ENCODE peak calls at places on chromosomes 7 and 10, in five cellular contexts. Z is stimulated activated CD4-positive, alpha-beta T cell treated with anti-CD3 and anti-CD28 coated beads, Interleukin-4, amount 100 ng/mL, for 4 hours; J is NCI-H2107; F is GM13977; H is CD8-positive, alpha-beta T cell. K is an unnamed sample.

GRCh38 chr7:156986378-156986777 is 24.1 kb downstream of the MNX1 start:
- DNase-seq in Z (no peak), J (no peak), F (no peak), H (no peak), K (no peak)

GRCh38 chr10:4301296-4301695 is 516.3 kb upstream of the KLF6 start:
- DNase-seq in Z (no peak), J (no peak), F (no peak), H (no peak), K (no peak)

GRCh38 chr10:14477408-14477710 is 146.6 kb upstream of the FRMD4A start:
- DNase-seq in Z (no peak), J (no peak), F (no peak), H (no peak), K (no peak)

GRCh38 chr10:118692911-118693310 is 61.9 kb downstream of the CACUL1 start:
- DNase-seq in Z (no peak), J (no peak), F (no peak), H (no peak), K (no peak)

GRCh38 chr7:30911561-30911969 is at the start of gene AQP1:
- DNase-seq in Z (no peak), J (no peak), F (no peak), H (no peak), K (no peak)

GRCh38 chr10:132229834-132230556 is 43.2 kb downstream of the DPYSL4 start:
- DNase-seq in Z (peak), J (no peak), F (peak), H (no peak), K (no peak)

GRCh38 chr10:102780246-102780645 is 36.5 kb downstream of the WBP1L start:
- DNase-seq in Z (no peak), J (no peak), F (no peak), H (no peak), K (no peak)

GRCh38 chr10:73097305-73097670 is 622 bp upstream of the P4HA1 start:
- DNase-seq in Z (no peak), J (no peak), F (no peak), H (no peak), K (no peak)

GRCh38 chr7:3404490-3404889 is 103.4 kb downstream of the SDK1 start:
- DNase-seq in Z (no peak), J (no peak), F (no peak), H (no peak), K (no peak)

GRCh38 chr7:87225696-87226095 is 6.2 kb upstream of the TMEM243 start:
- DNase-seq in Z (no peak), J (no peak), F (no peak), H (no peak), K (no peak)

GRCh38 chr7:127833641-127834040 is 181.6 kb downstream of the SND1 start:
- DNase-seq in Z (no peak), J (no peak), F (no peak), H (no peak), K (no peak)

GRCh38 chr10:78571916-78572315 is 496.9 kb upstream of the ZMIZ1 start:
- DNase-seq in Z (no peak), J (no peak), F (no peak), H (no peak), K (no peak)

GRCh38 chr7:151790826-151791379 is 86.0 kb downstream of the PRKAG2 start:
- DNase-seq in Z (no peak), J (no peak), F (no peak), H (no peak), K (no peak)

GRCh38 chr7:112001089-112001826 is 204.9 kb downstream of the DOCK4 start:
- DNase-seq in Z (no peak), J (no peak), F (no peak), H (no peak), K (no peak)

GRCh38 chr7:32227746-32228145 is 157.5 kb upstream of the PDE1C start:
- DNase-seq in Z (no peak), J (no peak), F (no peak), H (no peak), K (no peak)

GRCh38 chr7:13727279-13727678 is 262.2 kb downstream of the ETV1 start:
- DNase-seq in Z (no peak), J (no peak), F (no peak), H (no peak), K (no peak)

GRCh38 chr10:35765039-35765662 is 123.1 kb upstream of the FZD8 start:
- DNase-seq in Z (no peak), J (no peak), F (no peak), H (no peak), K (no peak)

GRCh38 chr10:110409926-110410325 is 87.8 kb upstream of the DUSP5 start:
- DNase-seq in Z (no peak), J (no peak), F (peak), H (no peak), K (no peak)

GRCh38 chr7:135763261-135763660 is 14.6 kb upstream of the FAM180A start:
- DNase-seq in Z (no peak), J (no peak), F (no peak), H (no peak), K (no peak)

GRCh38 chr10:72248477-72249151 is 25.1 kb upstream of the DDIT4 start:
- DNase-seq in Z (peak), J (no peak), F (peak), H (peak), K (peak)

GRCh38 chr10:34523017-34523767 is 291.9 kb downstream of the PARD3 start:
- DNase-seq in Z (no peak), J (no peak), F (no peak), H (no peak), K (no peak)

GRCh38 chr7:110856704-110857103 is 234.2 kb upstream of the LRRN3 start:
- DNase-seq in Z (no peak), J (no peak), F (no peak), H (no peak), K (no peak)

GRCh38 chr7:995571-995970 is 12.6 kb downstream of the CYP2W1 start:
- DNase-seq in Z (no peak), J (no peak), F (no peak), H (no peak), K (no peak)

GRCh38 chr7:155523168-155523675 is 23.1 kb downstream of the CNPY1 start:
- DNase-seq in Z (no peak), J (no peak), F (no peak), H (no peak), K (no peak)

GRCh38 chr10:77290528-77291155 is 347.0 kb downstream of the KCNMA1 start:
- DNase-seq in Z (no peak), J (no peak), F (no peak), H (no peak), K (no peak)

GRCh38 chr7:801940-802364 is 30.3 kb upstream of the SUN1 start:
- DNase-seq in Z (no peak), J (peak), F (no peak), H (no peak), K (no peak)

GRCh38 chr7:151085691-151086620 is at the start of gene AGAP3:
- DNase-seq in Z (peak), J (peak), F (peak), H (peak), K (peak)

GRCh38 chr7:12389089-12389700 is 14.5 kb downstream of the VWDE start:
- DNase-seq in Z (peak), J (peak), F (peak), H (peak), K (peak)

GRCh38 chr10:85641479-85641967 is 725.1 kb downstream of the GRID1 start:
- DNase-seq in Z (no peak), J (no peak), F (no peak), H (no peak), K (no peak)

GRCh38 chr10:10499839-10500238 is 517.8 kb upstream of the CELF2 start:
- DNase-seq in Z (no peak), J (no peak), F (no peak), H (no peak), K (no peak)

GRCh38 chr7:155166673-155167370 is 96.7 kb downstream of the HTR5A start:
- DNase-seq in Z (no peak), J (no peak), F (no peak), H (no peak), K (peak)

GRCh38 chr7:156487811-156488523 is 152.6 kb upstream of the RNF32 start:
- DNase-seq in Z (no peak), J (no peak), F (no peak), H (no peak), K (no peak)

GRCh38 chr7:74289660-74290589 is 718 bp downstream of the CLIP2 start:
- DNase-seq in Z (peak), J (no peak), F (peak), H (peak), K (no peak)

GRCh38 chr10:70561558-70561957 is 41.0 kb downstream of the PRF1 start:
- DNase-seq in Z (no peak), J (no peak), F (no peak), H (no peak), K (no peak)

GRCh38 chr7:27714831-27715444 is 25.0 kb upstream of the TAX1BP1 start:
- DNase-seq in Z (no peak), J (no peak), F (no peak), H (no peak), K (no peak)

GRCh38 chr10:20668985-20669384 is 228.1 kb downstream of the NEBL start:
- DNase-seq in Z (no peak), J (no peak), F (no peak), H (no peak), K (no peak)

GRCh38 chr10:70191906-70192305 is 21.6 kb upstream of the SAR1A start:
- DNase-seq in Z (no peak), J (no peak), F (no peak), H (no peak), K (peak)

GRCh38 chr7:1537631-1538412 is 7.3 kb downstream of the MAFK start:
- DNase-seq in Z (no peak), J (no peak), F (no peak), H (no peak), K (no peak)

GRCh38 chr7:32658034-32658944 is 163.0 kb downstream of the AVL9 start:
- DNase-seq in Z (no peak), J (no peak), F (no peak), H (no peak), K (no peak)